ENCODE peak calls at places on chromosomes 12 and 14, in five cellular contexts. W is AML-193, B is cardiac septum, Y is esophagus muscularis mucosa, J is lung microvascular endothelial cell. D is an unnamed sample.

GRCh38 chr14:105536051-105536450 is 9.7 kb downstream of the TMEM121 start:
- DNase-seq in W (no peak), B (no peak), Y (no peak), J (no peak), D (no peak)

GRCh38 chr14:55073856-55074255 is 22.4 kb downstream of the MAPK1IP1L start:
- DNase-seq in W (no peak), B (no peak), Y (no peak), J (peak; percentile 14), D (no peak)

GRCh38 chr14:76639606-76640272 is 121.5 kb upstream of the VASH1 start:
- DNase-seq in W (no peak), B (no peak), Y (no peak), J (no peak), D (no peak)

GRCh38 chr12:108379761-108380160 is 40.6 kb upstream of the CMKLR1 start:
- DNase-seq in W (no peak), B (no peak), Y (no peak), J (no peak), D (no peak)

GRCh38 chr14:61280092-61280525 is 1.0 kb downstream of the TMEM30B start:
- DNase-seq in W (no peak), B (no peak), Y (peak; percentile 64), J (peak; percentile 1), D (peak; percentile 36)

GRCh38 chr14:68957688-68958248 is 21.3 kb downstream of the ACTN1 start:
- DNase-seq in W (no peak), B (no peak), Y (no peak), J (peak; percentile 55), D (no peak)

GRCh38 chr12:107610030-107610859 is 75.4 kb upstream of the PWP1 start:
- DNase-seq in W (peak; percentile 13), B (no peak), Y (no peak), J (peak; percentile 64), D (no peak)

GRCh38 chr12:108816652-108817335 is 40.6 kb downstream of the SSH1 start:
- DNase-seq in W (no peak), B (no peak), Y (no peak), J (no peak), D (no peak)

GRCh38 chr14:57519051-57519450 is 25.4 kb upstream of the CCDC198 start:
- DNase-seq in W (no peak), B (no peak), Y (no peak), J (no peak), D (no peak)